ENCODE peak calls at places on chromosomes 16 and 17, in seven cellular contexts. One of them, this sample, is unnamed.
A peak's percentile ranks its signal among the peaks of the same experiment; 100 is the strongest.

GRCh38 chr16:23952128-23953041 is 116.6 kb downstream of the PRKCB start:
- DNase-seq in naive thymus-derived CD8-positive, alpha-beta T cell: no peak
- DNase-seq in Peyer's patch: no peak
- DNase-seq in A549: no peak
- DNase-seq in AG04450: no peak
- DNase-seq in Calu3: no peak
- DNase-seq in fibroblast of lung: peak; percentile 18
- DNase-seq in this sample: peak; percentile 59

GRCh38 chr17:50719144-50719923 is at the start of gene LUC7L3:
- DNase-seq in Peyer's patch: peak; percentile 96
- DNase-seq in naive thymus-derived CD8-positive, alpha-beta T cell: peak; percentile 90
- DNase-seq in fibroblast of lung: peak; percentile 91
- DNase-seq in Calu3: peak; percentile 99
- DNase-seq in AG04450: peak; percentile 78
- DNase-seq in A549: peak; percentile 95
- DNase-seq in this sample: peak; percentile 96

GRCh38 chr16:83574388-83574787 is 233.4 kb upstream of the HSBP1 start:
- DNase-seq in Peyer's patch: no peak
- DNase-seq in Calu3: no peak
- DNase-seq in fibroblast of lung: peak; percentile 87
- DNase-seq in naive thymus-derived CD8-positive, alpha-beta T cell: no peak
- DNase-seq in AG04450: peak; percentile 63
- DNase-seq in A549: no peak
- DNase-seq in this sample: no peak

GRCh38 chr17:27259356-27259755 is 34.6 kb upstream of the WSB1 start:
- DNase-seq in fibroblast of lung: peak; percentile 47
- DNase-seq in AG04450: no peak
- DNase-seq in Peyer's patch: no peak
- DNase-seq in A549: no peak
- DNase-seq in naive thymus-derived CD8-positive, alpha-beta T cell: no peak
- DNase-seq in Calu3: no peak
- DNase-seq in this sample: no peak

GRCh38 chr16:48536600-48537200 is 73.3 kb downstream of the N4BP1 start:
- DNase-seq in Peyer's patch: no peak
- DNase-seq in Calu3: no peak
- DNase-seq in naive thymus-derived CD8-positive, alpha-beta T cell: no peak
- DNase-seq in A549: no peak
- DNase-seq in fibroblast of lung: no peak
- DNase-seq in AG04450: no peak
- DNase-seq in this sample: no peak

GRCh38 chr17:59714255-59714654 is 6.8 kb downstream of the VMP1 start:
- DNase-seq in A549: no peak
- DNase-seq in Calu3: no peak
- DNase-seq in fibroblast of lung: no peak
- DNase-seq in naive thymus-derived CD8-positive, alpha-beta T cell: no peak
- DNase-seq in AG04450: no peak
- DNase-seq in Peyer's patch: no peak
- DNase-seq in this sample: no peak

GRCh38 chr17:71383111-71383510 is 737.7 kb upstream of the SOX9 start:
- DNase-seq in Peyer's patch: no peak
- DNase-seq in naive thymus-derived CD8-positive, alpha-beta T cell: no peak
- DNase-seq in AG04450: no peak
- DNase-seq in A549: no peak
- DNase-seq in fibroblast of lung: no peak
- DNase-seq in Calu3: no peak
- DNase-seq in this sample: no peak

GRCh38 chr17:36545093-36545464 is 360 bp downstream of the GGNBP2 start:
- DNase-seq in fibroblast of lung: no peak
- DNase-seq in A549: peak; percentile 58
- DNase-seq in Calu3: peak; percentile 95
- DNase-seq in AG04450: no peak
- DNase-seq in naive thymus-derived CD8-positive, alpha-beta T cell: no peak
- DNase-seq in Peyer's patch: no peak
- DNase-seq in this sample: no peak

GRCh38 chr17:31487648-31488263 is 96.3 kb downstream of the RAB11FIP4 start:
- DNase-seq in Peyer's patch: peak; percentile 96
- DNase-seq in naive thymus-derived CD8-positive, alpha-beta T cell: peak; percentile 98
- DNase-seq in A549: peak; percentile 94
- DNase-seq in fibroblast of lung: peak; percentile 42
- DNase-seq in Calu3: peak; percentile 94
- DNase-seq in AG04450: no peak
- DNase-seq in this sample: peak; percentile 94

GRCh38 chr17:49964539-49965521 is 4.2 kb upstream of the DLX4 start:
- DNase-seq in Peyer's patch: no peak
- DNase-seq in AG04450: no peak
- DNase-seq in A549: no peak
- DNase-seq in fibroblast of lung: no peak
- DNase-seq in Calu3: no peak
- DNase-seq in naive thymus-derived CD8-positive, alpha-beta T cell: peak; percentile 23
- DNase-seq in this sample: peak; percentile 40

GRCh38 chr16:87420401-87421368 is 28.5 kb downstream of the MAP1LC3B start:
- DNase-seq in fibroblast of lung: no peak
- DNase-seq in Peyer's patch: no peak
- DNase-seq in Calu3: peak; percentile 41
- DNase-seq in naive thymus-derived CD8-positive, alpha-beta T cell: no peak
- DNase-seq in A549: no peak
- DNase-seq in AG04450: no peak
- DNase-seq in this sample: no peak

GRCh38 chr16:4915226-4915761 is 21.7 kb downstream of the PPL start:
- DNase-seq in A549: no peak
- DNase-seq in AG04450: peak; percentile 81
- DNase-seq in naive thymus-derived CD8-positive, alpha-beta T cell: no peak
- DNase-seq in Calu3: no peak
- DNase-seq in fibroblast of lung: peak; percentile 95
- DNase-seq in Peyer's patch: no peak
- DNase-seq in this sample: no peak

GRCh38 chr16:81437860-81438259 is 6.7 kb upstream of the CMIP start:
- DNase-seq in fibroblast of lung: no peak
- DNase-seq in A549: no peak
- DNase-seq in naive thymus-derived CD8-positive, alpha-beta T cell: no peak
- DNase-seq in Calu3: no peak
- DNase-seq in AG04450: no peak
- DNase-seq in Peyer's patch: no peak
- DNase-seq in this sample: no peak

GRCh38 chr17:32283745-32284207 is 18.1 kb downstream of the RHBDL3 start:
- DNase-seq in naive thymus-derived CD8-positive, alpha-beta T cell: no peak
- DNase-seq in Calu3: no peak
- DNase-seq in fibroblast of lung: peak; percentile 56
- DNase-seq in Peyer's patch: no peak
- DNase-seq in AG04450: no peak
- DNase-seq in A549: no peak
- DNase-seq in this sample: no peak

GRCh38 chr16:26118575-26118974 is 426.8 kb downstream of the HS3ST4 start:
- DNase-seq in fibroblast of lung: no peak
- DNase-seq in naive thymus-derived CD8-positive, alpha-beta T cell: no peak
- DNase-seq in AG04450: no peak
- DNase-seq in Peyer's patch: no peak
- DNase-seq in Calu3: no peak
- DNase-seq in A549: no peak
- DNase-seq in this sample: no peak

GRCh38 chr17:43515641-43516040 is 30.5 kb downstream of the ETV4 start:
- DNase-seq in fibroblast of lung: no peak
- DNase-seq in AG04450: no peak
- DNase-seq in Peyer's patch: no peak
- DNase-seq in A549: no peak
- DNase-seq in naive thymus-derived CD8-positive, alpha-beta T cell: no peak
- DNase-seq in Calu3: no peak
- DNase-seq in this sample: no peak

GRCh38 chr16:49590166-49590871 is 216.7 kb downstream of the C16orf78 start:
- DNase-seq in Peyer's patch: no peak
- DNase-seq in naive thymus-derived CD8-positive, alpha-beta T cell: no peak
- DNase-seq in A549: no peak
- DNase-seq in fibroblast of lung: no peak
- DNase-seq in AG04450: no peak
- DNase-seq in Calu3: no peak
- DNase-seq in this sample: no peak

GRCh38 chr17:44343510-44344209 is 1.4 kb upstream of the GRN start:
- DNase-seq in fibroblast of lung: no peak
- DNase-seq in A549: no peak
- DNase-seq in Peyer's patch: no peak
- DNase-seq in Calu3: no peak
- DNase-seq in AG04450: no peak
- DNase-seq in naive thymus-derived CD8-positive, alpha-beta T cell: no peak
- DNase-seq in this sample: no peak

GRCh38 chr16:89828870-89829629 is 775 bp downstream of the SPIRE2 start:
- DNase-seq in Calu3: peak; percentile 48
- DNase-seq in Peyer's patch: peak; percentile 66
- DNase-seq in naive thymus-derived CD8-positive, alpha-beta T cell: no peak
- DNase-seq in AG04450: no peak
- DNase-seq in A549: no peak
- DNase-seq in fibroblast of lung: no peak
- DNase-seq in this sample: no peak

GRCh38 chr17:77451894-77452852 is 311.4 kb downstream of the SEC14L1 start:
- DNase-seq in naive thymus-derived CD8-positive, alpha-beta T cell: no peak
- DNase-seq in AG04450: no peak
- DNase-seq in Peyer's patch: peak; percentile 86
- DNase-seq in A549: no peak
- DNase-seq in fibroblast of lung: peak; percentile 81
- DNase-seq in Calu3: peak; percentile 52
- DNase-seq in this sample: no peak

GRCh38 chr17:17902357-17902756 is 65.6 kb upstream of the SREBF1 start:
- DNase-seq in AG04450: no peak
- DNase-seq in Calu3: no peak
- DNase-seq in A549: no peak
- DNase-seq in Peyer's patch: peak; percentile 23
- DNase-seq in fibroblast of lung: no peak
- DNase-seq in naive thymus-derived CD8-positive, alpha-beta T cell: no peak
- DNase-seq in this sample: no peak

GRCh38 chr17:81329927-81330883 is 35.1 kb upstream of the SLC38A10 start:
- DNase-seq in AG04450: no peak
- DNase-seq in Peyer's patch: peak; percentile 84
- DNase-seq in Calu3: peak; percentile 72
- DNase-seq in fibroblast of lung: peak; percentile 8
- DNase-seq in naive thymus-derived CD8-positive, alpha-beta T cell: no peak
- DNase-seq in A549: peak; percentile 71
- DNase-seq in this sample: no peak

GRCh38 chr17:77235370-77236080 is 94.8 kb downstream of the SEC14L1 start:
- DNase-seq in fibroblast of lung: peak; percentile 90
- DNase-seq in Calu3: no peak
- DNase-seq in A549: no peak
- DNase-seq in Peyer's patch: no peak
- DNase-seq in naive thymus-derived CD8-positive, alpha-beta T cell: no peak
- DNase-seq in AG04450: peak; percentile 80
- DNase-seq in this sample: peak; percentile 66

GRCh38 chr16:26717826-26718225 is 348.9 kb upstream of the C16orf82 start:
- DNase-seq in naive thymus-derived CD8-positive, alpha-beta T cell: no peak
- DNase-seq in Peyer's patch: no peak
- DNase-seq in AG04450: no peak
- DNase-seq in fibroblast of lung: no peak
- DNase-seq in Calu3: no peak
- DNase-seq in A549: no peak
- DNase-seq in this sample: no peak

GRCh38 chr16:48206594-48207242 is 37.4 kb upstream of the LONP2 start:
- DNase-seq in fibroblast of lung: no peak
- DNase-seq in AG04450: no peak
- DNase-seq in naive thymus-derived CD8-positive, alpha-beta T cell: no peak
- DNase-seq in Peyer's patch: no peak
- DNase-seq in Calu3: no peak
- DNase-seq in A549: no peak
- DNase-seq in this sample: peak; percentile 25

GRCh38 chr16:680967-681745 is 946 bp downstream of the STUB1 start:
- DNase-seq in A549: no peak
- DNase-seq in Peyer's patch: no peak
- DNase-seq in AG04450: no peak
- DNase-seq in naive thymus-derived CD8-positive, alpha-beta T cell: no peak
- DNase-seq in fibroblast of lung: peak; percentile 58
- DNase-seq in Calu3: peak; percentile 62
- DNase-seq in this sample: peak; percentile 46